ENCODE peak calls at places on chromosome 9, in five cellular contexts. S, U, F, V and B are unnamed samples.

GRCh38 chr9:118931941-118932340 is 437.3 kb downstream of the BRINP1 start:
- DNase-seq in F (no peak), V (no peak), U (no peak), S (no peak), B (no peak)

GRCh38 chr9:121434946-121435345 is 64.7 kb downstream of the GGTA1 start:
- DNase-seq in F (no peak), V (no peak), U (no peak), S (no peak), B (no peak)

GRCh38 chr9:135017916-135018915 is 69.3 kb upstream of the OLFM1 start:
- DNase-seq in F (no peak), U (no peak), S (no peak), V (no peak), B (no peak)

GRCh38 chr9:128921881-128922763 is 1.3 kb downstream of the PHYHD1 start:
- DNase-seq in U (peak; percentile 72), V (no peak), F (peak; percentile 60), S (peak; percentile 80), B (no peak)

GRCh38 chr9:121944741-121945191 is 148.3 kb downstream of the TTLL11 start:
- DNase-seq in F (no peak), U (no peak), V (no peak), S (no peak), B (no peak)

GRCh38 chr9:87422999-87423398 is 74.7 kb upstream of the DAPK1 start:
- DNase-seq in S (no peak), V (no peak), F (no peak), U (no peak), B (no peak)

GRCh38 chr9:22809371-22809770 is 362.7 kb downstream of the DMRTA1 start:
- DNase-seq in V (no peak), S (no peak), U (no peak), F (no peak), B (no peak)

GRCh38 chr9:136544549-136545064 is 1.2 kb downstream of the NOTCH1 start:
- DNase-seq in F (peak; percentile 40), S (peak; percentile 63), U (peak; percentile 95), V (no peak), B (no peak)

GRCh38 chr9:123389070-123389469 is 33.1 kb downstream of the CRB2 start:
- DNase-seq in U (no peak), V (no peak), S (no peak), F (no peak), B (no peak)

GRCh38 chr9:2787065-2787464 is 56.8 kb downstream of the PUM3 start:
- DNase-seq in F (no peak), V (no peak), S (no peak), U (no peak), B (no peak)

GRCh38 chr9:77176686-77177142 is 620 bp upstream of the VPS13A start:
- DNase-seq in V (no peak), F (no peak), U (no peak), S (no peak), B (no peak)

GRCh38 chr9:127204771-127205470 is 59.7 kb upstream of the GARNL3 start:
- DNase-seq in U (no peak), S (peak; percentile 43), F (peak; percentile 49), V (no peak), B (peak; percentile 38)

GRCh38 chr9:24257726-24258125 is 288.0 kb downstream of the IZUMO3 start:
- DNase-seq in V (peak; percentile 50), U (no peak), S (no peak), F (no peak), B (no peak)

GRCh38 chr9:92312887-92313623 is 12.1 kb downstream of the NOL8 start:
- DNase-seq in F (no peak), S (no peak), V (no peak), U (no peak), B (no peak)

GRCh38 chr9:91958179-91958578 is 8.2 kb upstream of the ROR2 start:
- DNase-seq in V (no peak), F (peak; percentile 59), U (peak; percentile 10), S (no peak), B (no peak)

GRCh38 chr9:34437006-34437925 is 21.1 kb downstream of the FAM219A start:
- DNase-seq in U (peak; percentile 81), F (peak; percentile 76), S (peak; percentile 81), V (no peak), B (no peak)

GRCh38 chr9:91374939-91375338 is 13.2 kb upstream of the AUH start:
- DNase-seq in S (no peak), U (no peak), V (no peak), F (no peak), B (no peak)

GRCh38 chr9:88745281-88746001 is 210.5 kb downstream of the NXNL2 start:
- DNase-seq in S (peak; percentile 66), F (no peak), U (no peak), V (no peak), B (no peak)

GRCh38 chr9:105355810-105356209 is 92.0 kb upstream of the FSD1L start:
- DNase-seq in U (no peak), S (no peak), V (no peak), F (no peak), B (no peak)

GRCh38 chr9:87596862-87597261 is 99.2 kb downstream of the DAPK1 start:
- DNase-seq in V (no peak), S (no peak), U (peak; percentile 74), F (peak; percentile 35), B (no peak)

GRCh38 chr9:128047231-128047630 is 19.9 kb downstream of the NAIF1 start:
- DNase-seq in F (no peak), S (no peak), U (no peak), V (no peak), B (no peak)

GRCh38 chr9:1709347-1709746 is 305.8 kb upstream of the SMARCA2 start:
- DNase-seq in V (no peak), F (no peak), U (peak; percentile 6), S (no peak), B (no peak)

GRCh38 chr9:24245988-24246387 is 299.7 kb downstream of the IZUMO3 start:
- DNase-seq in F (peak; percentile 28), U (no peak), V (no peak), S (peak; percentile 43), B (no peak)

GRCh38 chr9:15299374-15299939 is 7.6 kb downstream of the TTC39B start:
- DNase-seq in F (no peak), S (no peak), U (no peak), V (no peak), B (no peak)

GRCh38 chr9:133357656-133358055 is 1.3 kb downstream of the SURF2 start:
- DNase-seq in U (no peak), V (no peak), F (no peak), S (no peak), B (no peak)
- H3K36me3 ChIP-seq in U (no peaks in the 10 kb centered on the region), V (no peaks in the 10 kb centered on the region), F (no peaks in the 10 kb centered on the region), S (no peaks in the 10 kb centered on the region), B (peaks cover 71% of the 10 kb centered on the region)

DNA sequence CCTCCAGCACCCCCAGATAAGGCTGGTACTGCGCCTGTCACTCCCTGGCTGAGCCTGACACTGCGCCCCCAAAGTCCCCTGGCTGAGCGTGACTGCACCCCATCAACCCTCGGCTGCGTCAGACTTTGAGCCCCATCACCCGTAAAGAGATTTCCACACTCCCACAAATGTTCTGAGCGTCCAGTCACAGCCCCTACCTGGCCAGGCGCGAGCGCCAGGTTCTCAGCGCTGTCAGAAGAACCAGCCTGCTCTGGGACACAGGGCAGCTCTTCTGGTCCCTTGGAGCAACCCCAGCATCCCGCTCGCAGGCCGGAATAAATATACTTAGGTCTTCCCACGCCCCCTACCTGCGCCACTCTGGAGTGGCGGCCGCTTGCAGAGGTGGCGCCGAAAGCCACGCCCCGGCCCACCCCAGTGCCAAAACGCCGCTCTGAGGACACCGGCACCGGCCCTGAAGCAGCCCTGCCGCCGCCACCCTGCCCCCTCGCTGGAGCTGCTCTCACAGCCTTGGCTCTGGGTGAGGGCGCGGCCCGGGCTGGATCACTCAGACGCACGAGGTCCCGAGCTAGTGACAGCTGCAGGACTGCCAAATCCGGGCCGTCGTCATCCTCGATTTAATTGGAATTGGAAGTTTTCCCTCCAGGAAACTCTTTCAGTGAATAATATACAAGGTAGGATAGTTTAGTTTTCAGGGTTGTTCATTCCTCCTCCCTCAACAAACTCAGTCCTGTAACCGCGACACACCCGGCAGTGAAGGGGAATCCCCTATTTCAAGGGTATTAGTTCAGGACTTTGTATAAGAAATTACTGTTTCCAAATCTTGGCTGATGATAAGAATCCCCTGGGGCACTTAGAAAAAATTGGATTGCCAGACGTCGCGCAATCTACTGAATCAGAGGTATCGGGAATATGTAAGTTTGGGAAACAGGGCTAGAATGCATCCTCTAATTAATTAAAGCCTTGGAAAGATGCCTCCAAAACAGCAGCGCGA is 1.2 kb upstream of the CEMIP2 start:
- DNase-seq in S (peak; percentile 86), F (peak; percentile 77), U (peak; percentile 98), V (no peak), B (peak; percentile 72)
- TF ChIP-seq CTCF in S (peak; percentile 27), F (no peak), U (peak; percentile 91), V (peak; percentile 35), B (peak; percentile 80)

GRCh38 chr9:71859939-71860338 is 51.1 kb downstream of the ABHD17B start:
- DNase-seq in U (no peak), S (no peak), F (no peak), V (no peak), B (no peak)

GRCh38 chr9:71858812-71859211 is 52.2 kb downstream of the ABHD17B start:
- DNase-seq in U (no peak), F (no peak), S (no peak), V (no peak), B (no peak)

GRCh38 chr9:71863652-71864051 is 47.3 kb downstream of the ABHD17B start:
- DNase-seq in F (no peak), U (no peak), S (no peak), V (no peak), B (no peak)

GRCh38 chr9:71858102-71858798 is 52.7 kb downstream of the ABHD17B start:
- DNase-seq in U (no peak), S (no peak), V (no peak), F (no peak), B (no peak)

GRCh38 chr9:71861618-71862017 is 49.4 kb downstream of the ABHD17B start:
- DNase-seq in V (no peak), U (no peak), S (no peak), F (no peak), B (no peak)
- H3K36me3 ChIP-seq in V (no peaks in the 10 kb centered on the region), U (no peaks in the 10 kb centered on the region), S (peaks cover 6% of the 10 kb centered on the region), F (no peaks in the 10 kb centered on the region), B (peaks cover 16% of the 10 kb centered on the region)

GRCh38 chr9:69815313-69815712 is 5.3 kb upstream of the CFAP95 start:
- DNase-seq in V (no peak), U (no peak), S (no peak), F (no peak), B (no peak)
- TF ChIP-seq CTCF in V (no peak), U (no peak), S (no peak), F (no peak), B (no peak)

GRCh38 chr9:137818286-137818685 is 59.3 kb upstream of the CACNA1B start:
- DNase-seq in F (no peak), S (no peak), U (no peak), V (no peak), B (no peak)
- H3K36me3 ChIP-seq in F (no peaks in the 10 kb centered on the region), S (no peaks in the 10 kb centered on the region), U (peaks cover 6% of the 10 kb centered on the region), V (peaks cover 2% of the 10 kb centered on the region), B (peaks cover 40% of the 10 kb centered on the region)

GRCh38 chr9:130284249-130284625 is 18.7 kb downstream of the HMCN2 start:
- DNase-seq in S (no peak), V (no peak), F (no peak), U (no peak), B (no peak)
- TF ChIP-seq CTCF in S (no peak), V (no peak), F (no peak), U (no peak), B (no peak)

GRCh38 chr9:113185271-113185670 is 34.5 kb downstream of the SLC31A2 start:
- DNase-seq in S (no peak), V (no peak), F (no peak), U (no peak), B (no peak)
- H3K36me3 ChIP-seq in S (no peaks in the 10 kb centered on the region), V (no peaks in the 10 kb centered on the region), F (no peaks in the 10 kb centered on the region), U (peaks cover 9% of the 10 kb centered on the region), B (peaks cover 89% of the 10 kb centered on the region)

GRCh38 chr9:114689813-114690212 is 7.8 kb upstream of the TEX48 start:
- DNase-seq in F (no peak), S (no peak), U (no peak), V (no peak), B (no peak)
- TF ChIP-seq CTCF in F (no peak), S (no peak), U (no peak), V (no peak), B (no peak)